ENCODE peak calls at places on chromosome 12, in six cellular contexts. One of them, this sample, is unnamed.

GRCh38 chr12:7190268-7191055 is 976 bp downstream of the PEX5 start:
- DNase-seq in RWPE2: no peak
- DNase-seq in GM10248: no peak
- DNase-seq in astrocyte of the cerebellum: no peak
- DNase-seq in suprapubic skin: peak
- DNase-seq in tibial artery: peak
- DNase-seq in this sample: peak

GRCh38 chr12:3137814-3138445 is 60.8 kb downstream of the TSPAN9 start:
- DNase-seq in RWPE2: no peak
- DNase-seq in astrocyte of the cerebellum: no peak
- DNase-seq in GM10248: no peak
- DNase-seq in suprapubic skin: no peak
- DNase-seq in tibial artery: no peak
- DNase-seq in this sample: no peak

GRCh38 chr12:45381351-45381750 is 165.5 kb downstream of the ANO6 start:
- DNase-seq in astrocyte of the cerebellum: no peak
- DNase-seq in tibial artery: no peak
- DNase-seq in RWPE2: no peak
- DNase-seq in suprapubic skin: no peak
- DNase-seq in GM10248: no peak
- DNase-seq in this sample: no peak

GRCh38 chr12:14803830-14804160 is 325 bp downstream of the C12orf60 start:
- DNase-seq in RWPE2: no peak
- DNase-seq in GM10248: no peak
- DNase-seq in astrocyte of the cerebellum: no peak
- DNase-seq in tibial artery: no peak
- DNase-seq in suprapubic skin: no peak
- DNase-seq in this sample: no peak

GRCh38 chr12:31323466-31324115 is 2.4 kb downstream of the SINHCAF start:
- DNase-seq in tibial artery: peak
- DNase-seq in astrocyte of the cerebellum: no peak
- DNase-seq in suprapubic skin: peak
- DNase-seq in GM10248: peak
- DNase-seq in RWPE2: no peak
- DNase-seq in this sample: no peak

GRCh38 chr12:98644433-98644711 is 216 bp downstream of the IKBIP start:
- DNase-seq in astrocyte of the cerebellum: no peak
- DNase-seq in RWPE2: peak
- DNase-seq in suprapubic skin: no peak
- DNase-seq in tibial artery: peak
- DNase-seq in GM10248: no peak
- DNase-seq in this sample: peak

GRCh38 chr12:124006582-124007170 is 33.7 kb downstream of the ZNF664 start:
- DNase-seq in GM10248: peak
- DNase-seq in tibial artery: no peak
- DNase-seq in RWPE2: no peak
- DNase-seq in astrocyte of the cerebellum: no peak
- DNase-seq in suprapubic skin: no peak
- DNase-seq in this sample: no peak

GRCh38 chr12:34352098-34352497 is 329.8 kb downstream of the ALG10 start:
- DNase-seq in GM10248: no peak
- DNase-seq in tibial artery: no peak
- DNase-seq in astrocyte of the cerebellum: no peak
- DNase-seq in suprapubic skin: no peak
- DNase-seq in RWPE2: no peak
- DNase-seq in this sample: no peak

GRCh38 chr12:109304485-109304884 is 4.6 kb downstream of the FOXN4 start:
- DNase-seq in suprapubic skin: no peak
- DNase-seq in GM10248: peak
- DNase-seq in tibial artery: no peak
- DNase-seq in RWPE2: no peak
- DNase-seq in astrocyte of the cerebellum: no peak
- DNase-seq in this sample: no peak

GRCh38 chr12:54296393-54297121 is 4.3 kb downstream of the NFE2 start:
- DNase-seq in GM10248: no peak
- DNase-seq in tibial artery: no peak
- DNase-seq in RWPE2: no peak
- DNase-seq in suprapubic skin: no peak
- DNase-seq in astrocyte of the cerebellum: no peak
- DNase-seq in this sample: no peak

GRCh38 chr12:106445053-106445452 is 87.5 kb downstream of the POLR3B start:
- DNase-seq in tibial artery: no peak
- DNase-seq in GM10248: no peak
- DNase-seq in RWPE2: no peak
- DNase-seq in astrocyte of the cerebellum: no peak
- DNase-seq in suprapubic skin: no peak
- DNase-seq in this sample: no peak

GRCh38 chr12:18696971-18697602 is 40.7 kb downstream of the PLCZ1 start:
- DNase-seq in GM10248: no peak
- DNase-seq in RWPE2: no peak
- DNase-seq in suprapubic skin: no peak
- DNase-seq in tibial artery: no peak
- DNase-seq in astrocyte of the cerebellum: peak
- DNase-seq in this sample: no peak

GRCh38 chr12:93979189-93979588 is 169.2 kb upstream of the PLXNC1 start:
- DNase-seq in GM10248: peak
- DNase-seq in RWPE2: no peak
- DNase-seq in tibial artery: no peak
- DNase-seq in astrocyte of the cerebellum: no peak
- DNase-seq in suprapubic skin: no peak
- DNase-seq in this sample: no peak
- TF ChIP-seq CTCF in GM10248: peak
- TF ChIP-seq CTCF in RWPE2: peak
- TF ChIP-seq CTCF in tibial artery: peak
- TF ChIP-seq CTCF in astrocyte of the cerebellum: peak
- TF ChIP-seq CTCF in suprapubic skin: peak
- TF ChIP-seq CTCF in this sample: peak

GRCh38 chr12:55659486-55660385 is 23.0 kb downstream of the OR10P1 start:
- DNase-seq in astrocyte of the cerebellum: no peak
- DNase-seq in tibial artery: no peak
- DNase-seq in suprapubic skin: no peak
- DNase-seq in GM10248: no peak
- DNase-seq in RWPE2: no peak
- DNase-seq in this sample: no peak
- TF ChIP-seq CTCF in astrocyte of the cerebellum: peak
- TF ChIP-seq CTCF in tibial artery: peak
- TF ChIP-seq CTCF in suprapubic skin: no peak
- TF ChIP-seq CTCF in GM10248: peak
- TF ChIP-seq CTCF in RWPE2: peak
- TF ChIP-seq CTCF in this sample: peak

DNA sequence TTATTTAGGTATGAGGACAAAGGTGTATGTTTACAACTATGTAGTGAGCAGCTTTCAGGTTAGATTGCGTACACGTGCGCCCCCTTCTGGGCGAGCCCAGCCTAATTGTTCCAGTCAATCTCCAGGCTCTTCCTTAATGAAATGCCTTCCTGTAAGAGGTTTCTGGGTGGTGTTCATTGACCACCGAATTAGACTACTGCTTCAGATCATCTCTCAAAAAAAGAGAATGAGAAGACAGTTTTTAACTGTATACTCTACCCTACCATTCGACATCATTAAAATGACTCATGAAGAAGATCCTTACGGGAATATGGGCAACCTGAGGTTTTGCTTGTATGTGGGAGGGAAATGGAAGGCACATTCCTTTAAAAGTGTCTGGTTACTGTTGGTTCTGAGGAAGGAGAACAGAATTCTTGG is 2.1 kb downstream of the LUM start:
- DNase-seq in suprapubic skin: peak
- DNase-seq in tibial artery: peak
- DNase-seq in RWPE2: no peak
- DNase-seq in astrocyte of the cerebellum: no peak
- DNase-seq in GM10248: peak
- DNase-seq in this sample: peak
- TF ChIP-seq CTCF in suprapubic skin: no peak
- TF ChIP-seq CTCF in tibial artery: peak
- TF ChIP-seq CTCF in RWPE2: peak
- TF ChIP-seq CTCF in astrocyte of the cerebellum: peak
- TF ChIP-seq CTCF in GM10248: peak
- TF ChIP-seq CTCF in this sample: peak

GRCh38 chr12:102879144-102879763 is 37.8 kb downstream of the PAH start:
- DNase-seq in suprapubic skin: no peak
- DNase-seq in astrocyte of the cerebellum: peak
- DNase-seq in tibial artery: peak
- DNase-seq in GM10248: peak
- DNase-seq in RWPE2: no peak
- DNase-seq in this sample: no peak
- TF ChIP-seq CTCF in suprapubic skin: no peak
- TF ChIP-seq CTCF in astrocyte of the cerebellum: peak
- TF ChIP-seq CTCF in tibial artery: peak
- TF ChIP-seq CTCF in GM10248: peak
- TF ChIP-seq CTCF in RWPE2: peak
- TF ChIP-seq CTCF in this sample: peak

GRCh38 chr12:51871126-51871525 is 16.8 kb upstream of the ANKRD33 start:
- DNase-seq in tibial artery: peak
- DNase-seq in astrocyte of the cerebellum: no peak
- DNase-seq in RWPE2: no peak
- DNase-seq in GM10248: no peak
- DNase-seq in suprapubic skin: peak
- DNase-seq in this sample: no peak
- TF ChIP-seq CTCF in tibial artery: no peak
- TF ChIP-seq CTCF in astrocyte of the cerebellum: peak
- TF ChIP-seq CTCF in RWPE2: no peak
- TF ChIP-seq CTCF in GM10248: no peak
- TF ChIP-seq CTCF in suprapubic skin: no peak
- TF ChIP-seq CTCF in this sample: no peak

DNA sequence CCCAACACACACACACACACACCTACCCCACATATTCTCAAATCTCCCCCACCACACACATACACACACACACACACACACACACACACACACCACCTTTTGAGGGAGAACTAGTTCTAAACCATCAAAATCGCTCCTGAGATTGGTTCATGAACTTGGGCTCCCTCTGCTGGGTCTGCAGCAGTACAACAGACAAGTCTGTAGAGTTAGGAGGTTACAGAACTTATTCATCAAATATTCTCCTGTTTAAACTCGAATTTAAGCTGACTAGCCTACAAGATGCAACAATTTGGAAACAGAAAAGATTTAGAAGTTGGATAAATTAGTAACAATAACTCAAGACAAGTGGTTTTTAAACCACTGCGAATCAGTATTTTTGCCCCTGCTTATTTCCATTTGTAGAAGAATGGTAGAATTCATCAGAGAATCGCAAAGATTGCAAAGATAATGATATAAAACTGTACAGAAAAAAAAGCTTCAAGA is 136.4 kb upstream of the USP15 start:
- DNase-seq in tibial artery: peak
- DNase-seq in suprapubic skin: no peak
- DNase-seq in astrocyte of the cerebellum: peak
- DNase-seq in RWPE2: no peak
- DNase-seq in GM10248: peak
- DNase-seq in this sample: peak
- TF ChIP-seq CTCF in tibial artery: peak
- TF ChIP-seq CTCF in suprapubic skin: peak
- TF ChIP-seq CTCF in astrocyte of the cerebellum: peak
- TF ChIP-seq CTCF in RWPE2: peak
- TF ChIP-seq CTCF in GM10248: peak
- TF ChIP-seq CTCF in this sample: peak

DNA sequence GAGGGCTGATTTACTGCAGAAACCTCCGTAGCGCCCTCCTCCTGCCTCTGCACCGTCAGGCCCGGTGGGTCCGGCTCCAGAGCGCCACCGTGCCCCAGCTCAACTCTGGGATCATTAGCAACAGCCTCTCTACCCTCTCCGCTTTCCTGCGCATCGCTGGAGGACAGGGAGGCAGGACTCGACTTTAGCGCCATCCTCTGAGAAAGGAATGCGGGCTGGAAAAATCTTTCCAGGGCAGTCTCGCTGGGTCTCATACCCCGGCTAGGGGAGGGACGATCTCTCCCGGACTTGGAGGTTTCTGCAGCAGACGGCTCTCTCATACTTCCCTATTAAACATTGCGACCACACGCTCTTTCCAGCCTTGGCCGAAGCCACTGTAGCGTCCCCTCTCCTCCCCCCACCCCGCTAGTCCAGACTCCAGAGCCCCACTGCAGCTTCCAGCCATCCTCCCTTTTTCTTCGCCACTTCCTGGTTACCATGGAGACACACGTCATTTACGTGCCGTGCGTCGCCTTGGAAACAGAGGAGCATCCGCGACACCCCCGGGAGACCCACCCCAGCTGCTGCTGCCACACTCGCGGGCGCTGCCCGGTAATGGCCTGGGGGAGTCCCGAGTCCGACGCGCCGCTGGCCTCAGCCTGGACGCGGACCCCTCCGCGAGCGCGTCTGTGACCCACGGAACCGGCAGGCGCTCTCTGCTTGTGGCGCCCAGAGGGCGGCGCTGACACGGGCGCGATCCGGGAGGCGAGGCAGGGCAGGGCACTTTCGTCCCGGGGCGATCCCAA is at the start of gene CCDC184:
- DNase-seq in tibial artery: peak
- DNase-seq in RWPE2: no peak
- DNase-seq in GM10248: peak
- DNase-seq in astrocyte of the cerebellum: no peak
- DNase-seq in suprapubic skin: peak
- DNase-seq in this sample: peak
- TF ChIP-seq CTCF in tibial artery: peak
- TF ChIP-seq CTCF in RWPE2: peak
- TF ChIP-seq CTCF in GM10248: peak
- TF ChIP-seq CTCF in astrocyte of the cerebellum: peak
- TF ChIP-seq CTCF in suprapubic skin: no peak
- TF ChIP-seq CTCF in this sample: peak

GRCh38 chr12:114166360-114166759 is 200.2 kb upstream of the RBM19 start:
- DNase-seq in RWPE2: no peak
- DNase-seq in astrocyte of the cerebellum: no peak
- DNase-seq in GM10248: peak
- DNase-seq in tibial artery: no peak
- DNase-seq in suprapubic skin: no peak
- DNase-seq in this sample: peak
- TF ChIP-seq CTCF in RWPE2: no peak
- TF ChIP-seq CTCF in astrocyte of the cerebellum: no peak
- TF ChIP-seq CTCF in GM10248: peak
- TF ChIP-seq CTCF in tibial artery: peak
- TF ChIP-seq CTCF in suprapubic skin: no peak
- TF ChIP-seq CTCF in this sample: peak